ENCODE peak calls at places on chromosomes 16 and 17, in five cellular contexts. One of them, this sample, is unnamed.

GRCh38 chr17:76179496-76180467 is 38.7 kb upstream of the FOXJ1 start:
- DNase-seq in fibroblast of gingiva: no peak
- DNase-seq in type B pancreatic cell: no peak
- DNase-seq in posterior vena cava: no peak
- DNase-seq in activated T-helper 2 cell treated with anti-CD3 and anti-CD28 coated beads, Interferon-gamma antibody, Interleukin-2, Interleukin-4, amounts not matched to agents 10 μg/mL and 5 μg/mL and 100 μg/mL, durations not matched to agents 14 hours and 24 hours and 36 hours: peak; percentile 44
- DNase-seq in this sample: no peak

GRCh38 chr16:57045694-57046381 is 46.5 kb upstream of the CPNE2 start:
- DNase-seq in fibroblast of gingiva: peak; percentile 59
- DNase-seq in type B pancreatic cell: no peak
- DNase-seq in posterior vena cava: peak; percentile 92
- DNase-seq in activated T-helper 2 cell treated with anti-CD3 and anti-CD28 coated beads, Interferon-gamma antibody, Interleukin-2, Interleukin-4, amounts not matched to agents 10 μg/mL and 5 μg/mL and 100 μg/mL, durations not matched to agents 14 hours and 24 hours and 36 hours: no peak
- DNase-seq in this sample: no peak

GRCh38 chr17:5537251-5537650 is 47.1 kb downstream of the NLRP1 start:
- DNase-seq in fibroblast of gingiva: no peak
- DNase-seq in type B pancreatic cell: no peak
- DNase-seq in posterior vena cava: peak; percentile 70
- DNase-seq in activated T-helper 2 cell treated with anti-CD3 and anti-CD28 coated beads, Interferon-gamma antibody, Interleukin-2, Interleukin-4, amounts not matched to agents 10 μg/mL and 5 μg/mL and 100 μg/mL, durations not matched to agents 14 hours and 24 hours and 36 hours: no peak
- DNase-seq in this sample: no peak

GRCh38 chr17:77637807-77638182 is 320.7 kb upstream of the TNRC6C start:
- DNase-seq in fibroblast of gingiva: no peak
- DNase-seq in type B pancreatic cell: no peak
- DNase-seq in posterior vena cava: peak; percentile 73
- DNase-seq in activated T-helper 2 cell treated with anti-CD3 and anti-CD28 coated beads, Interferon-gamma antibody, Interleukin-2, Interleukin-4, amounts not matched to agents 10 μg/mL and 5 μg/mL and 100 μg/mL, durations not matched to agents 14 hours and 24 hours and 36 hours: no peak
- DNase-seq in this sample: no peak

GRCh38 chr16:53888222-53888621 is 184.3 kb downstream of the FTO start:
- DNase-seq in fibroblast of gingiva: no peak
- DNase-seq in type B pancreatic cell: no peak
- DNase-seq in posterior vena cava: no peak
- DNase-seq in activated T-helper 2 cell treated with anti-CD3 and anti-CD28 coated beads, Interferon-gamma antibody, Interleukin-2, Interleukin-4, amounts not matched to agents 10 μg/mL and 5 μg/mL and 100 μg/mL, durations not matched to agents 14 hours and 24 hours and 36 hours: no peak
- DNase-seq in this sample: no peak

GRCh38 chr17:77391668-77392375 is 251.1 kb downstream of the SEC14L1 start:
- DNase-seq in fibroblast of gingiva: peak; percentile 99
- DNase-seq in type B pancreatic cell: no peak
- DNase-seq in posterior vena cava: peak; percentile 90
- DNase-seq in activated T-helper 2 cell treated with anti-CD3 and anti-CD28 coated beads, Interferon-gamma antibody, Interleukin-2, Interleukin-4, amounts not matched to agents 10 μg/mL and 5 μg/mL and 100 μg/mL, durations not matched to agents 14 hours and 24 hours and 36 hours: peak; percentile 56
- DNase-seq in this sample: no peak

GRCh38 chr16:29678691-29679267 is at the start of gene QPRT:
- DNase-seq in fibroblast of gingiva: peak; percentile 9
- DNase-seq in type B pancreatic cell: peak; percentile 88
- DNase-seq in posterior vena cava: no peak
- DNase-seq in activated T-helper 2 cell treated with anti-CD3 and anti-CD28 coated beads, Interferon-gamma antibody, Interleukin-2, Interleukin-4, amounts not matched to agents 10 μg/mL and 5 μg/mL and 100 μg/mL, durations not matched to agents 14 hours and 24 hours and 36 hours: no peak
- DNase-seq in this sample: no peak

GRCh38 chr17:36608794-36609497 is 7.6 kb downstream of the MRM1 start:
- DNase-seq in fibroblast of gingiva: peak; percentile 56
- DNase-seq in type B pancreatic cell: no peak
- DNase-seq in posterior vena cava: no peak
- DNase-seq in activated T-helper 2 cell treated with anti-CD3 and anti-CD28 coated beads, Interferon-gamma antibody, Interleukin-2, Interleukin-4, amounts not matched to agents 10 μg/mL and 5 μg/mL and 100 μg/mL, durations not matched to agents 14 hours and 24 hours and 36 hours: no peak
- DNase-seq in this sample: no peak

GRCh38 chr17:75854111-75854748 is 905 bp downstream of the WBP2 start:
- DNase-seq in fibroblast of gingiva: peak; percentile 62
- DNase-seq in type B pancreatic cell: no peak
- DNase-seq in posterior vena cava: no peak
- DNase-seq in activated T-helper 2 cell treated with anti-CD3 and anti-CD28 coated beads, Interferon-gamma antibody, Interleukin-2, Interleukin-4, amounts not matched to agents 10 μg/mL and 5 μg/mL and 100 μg/mL, durations not matched to agents 14 hours and 24 hours and 36 hours: no peak
- DNase-seq in this sample: no peak

GRCh38 chr16:73047536-73048291 is at the start of gene ZFHX3:
- DNase-seq in fibroblast of gingiva: peak; percentile 78
- DNase-seq in type B pancreatic cell: no peak
- DNase-seq in posterior vena cava: peak; percentile 93
- DNase-seq in activated T-helper 2 cell treated with anti-CD3 and anti-CD28 coated beads, Interferon-gamma antibody, Interleukin-2, Interleukin-4, amounts not matched to agents 10 μg/mL and 5 μg/mL and 100 μg/mL, durations not matched to agents 14 hours and 24 hours and 36 hours: no peak
- DNase-seq in this sample: no peak

GRCh38 chr17:2238432-2239169 is 65.0 kb downstream of the SMG6 start:
- DNase-seq in fibroblast of gingiva: no peak
- DNase-seq in type B pancreatic cell: no peak
- DNase-seq in posterior vena cava: no peak
- DNase-seq in activated T-helper 2 cell treated with anti-CD3 and anti-CD28 coated beads, Interferon-gamma antibody, Interleukin-2, Interleukin-4, amounts not matched to agents 10 μg/mL and 5 μg/mL and 100 μg/mL, durations not matched to agents 14 hours and 24 hours and 36 hours: no peak
- DNase-seq in this sample: no peak

GRCh38 chr16:17364319-17365210 is 106.2 kb downstream of the XYLT1 start:
- DNase-seq in fibroblast of gingiva: peak; percentile 94
- DNase-seq in type B pancreatic cell: no peak
- DNase-seq in posterior vena cava: no peak
- DNase-seq in activated T-helper 2 cell treated with anti-CD3 and anti-CD28 coated beads, Interferon-gamma antibody, Interleukin-2, Interleukin-4, amounts not matched to agents 10 μg/mL and 5 μg/mL and 100 μg/mL, durations not matched to agents 14 hours and 24 hours and 36 hours: peak; percentile 62
- DNase-seq in this sample: no peak

GRCh38 chr16:22091721-22092120 is 620 bp upstream of the VWA3A start:
- DNase-seq in fibroblast of gingiva: no peak
- DNase-seq in type B pancreatic cell: no peak
- DNase-seq in posterior vena cava: no peak
- DNase-seq in activated T-helper 2 cell treated with anti-CD3 and anti-CD28 coated beads, Interferon-gamma antibody, Interleukin-2, Interleukin-4, amounts not matched to agents 10 μg/mL and 5 μg/mL and 100 μg/mL, durations not matched to agents 14 hours and 24 hours and 36 hours: no peak
- DNase-seq in this sample: no peak

GRCh38 chr16:81329947-81330346 is 15.2 kb downstream of the GAN start:
- DNase-seq in fibroblast of gingiva: no peak
- DNase-seq in type B pancreatic cell: no peak
- DNase-seq in posterior vena cava: no peak
- DNase-seq in activated T-helper 2 cell treated with anti-CD3 and anti-CD28 coated beads, Interferon-gamma antibody, Interleukin-2, Interleukin-4, amounts not matched to agents 10 μg/mL and 5 μg/mL and 100 μg/mL, durations not matched to agents 14 hours and 24 hours and 36 hours: no peak
- DNase-seq in this sample: no peak

GRCh38 chr17:50872710-50873424 is 6.7 kb upstream of the TOB1 start:
- DNase-seq in fibroblast of gingiva: peak; percentile 77
- DNase-seq in type B pancreatic cell: peak; percentile 20
- DNase-seq in posterior vena cava: no peak
- DNase-seq in activated T-helper 2 cell treated with anti-CD3 and anti-CD28 coated beads, Interferon-gamma antibody, Interleukin-2, Interleukin-4, amounts not matched to agents 10 μg/mL and 5 μg/mL and 100 μg/mL, durations not matched to agents 14 hours and 24 hours and 36 hours: no peak
- DNase-seq in this sample: no peak

GRCh38 chr16:57600048-57600835 is 28.2 kb upstream of the ADGRG1 start:
- DNase-seq in fibroblast of gingiva: peak; percentile 30
- DNase-seq in type B pancreatic cell: peak; percentile 72
- DNase-seq in posterior vena cava: peak; percentile 86
- DNase-seq in activated T-helper 2 cell treated with anti-CD3 and anti-CD28 coated beads, Interferon-gamma antibody, Interleukin-2, Interleukin-4, amounts not matched to agents 10 μg/mL and 5 μg/mL and 100 μg/mL, durations not matched to agents 14 hours and 24 hours and 36 hours: no peak
- DNase-seq in this sample: peak; percentile 53

GRCh38 chr16:2455081-2455845 is 4.6 kb upstream of the TEDC2 start:
- DNase-seq in fibroblast of gingiva: no peak
- DNase-seq in type B pancreatic cell: no peak
- DNase-seq in posterior vena cava: peak; percentile 67
- DNase-seq in activated T-helper 2 cell treated with anti-CD3 and anti-CD28 coated beads, Interferon-gamma antibody, Interleukin-2, Interleukin-4, amounts not matched to agents 10 μg/mL and 5 μg/mL and 100 μg/mL, durations not matched to agents 14 hours and 24 hours and 36 hours: no peak
- DNase-seq in this sample: no peak

GRCh38 chr17:59746849-59747445 is 39.5 kb downstream of the VMP1 start:
- DNase-seq in fibroblast of gingiva: peak; percentile 57
- DNase-seq in type B pancreatic cell: no peak
- DNase-seq in posterior vena cava: no peak
- DNase-seq in activated T-helper 2 cell treated with anti-CD3 and anti-CD28 coated beads, Interferon-gamma antibody, Interleukin-2, Interleukin-4, amounts not matched to agents 10 μg/mL and 5 μg/mL and 100 μg/mL, durations not matched to agents 14 hours and 24 hours and 36 hours: no peak
- DNase-seq in this sample: no peak

GRCh38 chr17:66772148-66772812 is 62.6 kb upstream of the CACNG5 start:
- DNase-seq in fibroblast of gingiva: no peak
- DNase-seq in type B pancreatic cell: no peak
- DNase-seq in posterior vena cava: no peak
- DNase-seq in activated T-helper 2 cell treated with anti-CD3 and anti-CD28 coated beads, Interferon-gamma antibody, Interleukin-2, Interleukin-4, amounts not matched to agents 10 μg/mL and 5 μg/mL and 100 μg/mL, durations not matched to agents 14 hours and 24 hours and 36 hours: no peak
- DNase-seq in this sample: no peak

GRCh38 chr16:80804451-80805383 is at the start of gene CDYL2:
- DNase-seq in fibroblast of gingiva: peak; percentile 18
- DNase-seq in type B pancreatic cell: no peak
- DNase-seq in posterior vena cava: no peak
- DNase-seq in activated T-helper 2 cell treated with anti-CD3 and anti-CD28 coated beads, Interferon-gamma antibody, Interleukin-2, Interleukin-4, amounts not matched to agents 10 μg/mL and 5 μg/mL and 100 μg/mL, durations not matched to agents 14 hours and 24 hours and 36 hours: peak; percentile 52
- DNase-seq in this sample: peak; percentile 59

GRCh38 chr16:2061023-2061422 is 13.2 kb downstream of the TSC2 start:
- DNase-seq in fibroblast of gingiva: no peak
- DNase-seq in type B pancreatic cell: no peak
- DNase-seq in posterior vena cava: no peak
- DNase-seq in activated T-helper 2 cell treated with anti-CD3 and anti-CD28 coated beads, Interferon-gamma antibody, Interleukin-2, Interleukin-4, amounts not matched to agents 10 μg/mL and 5 μg/mL and 100 μg/mL, durations not matched to agents 14 hours and 24 hours and 36 hours: no peak
- DNase-seq in this sample: no peak

GRCh38 chr17:62693616-62694415 is 66.3 kb downstream of the MRC2 start:
- DNase-seq in fibroblast of gingiva: no peak
- DNase-seq in type B pancreatic cell: no peak
- DNase-seq in posterior vena cava: no peak
- DNase-seq in activated T-helper 2 cell treated with anti-CD3 and anti-CD28 coated beads, Interferon-gamma antibody, Interleukin-2, Interleukin-4, amounts not matched to agents 10 μg/mL and 5 μg/mL and 100 μg/mL, durations not matched to agents 14 hours and 24 hours and 36 hours: no peak
- DNase-seq in this sample: no peak

GRCh38 chr17:15154618-15155017 is 110.5 kb downstream of the PMP22 start:
- DNase-seq in fibroblast of gingiva: no peak
- DNase-seq in type B pancreatic cell: no peak
- DNase-seq in posterior vena cava: no peak
- DNase-seq in activated T-helper 2 cell treated with anti-CD3 and anti-CD28 coated beads, Interferon-gamma antibody, Interleukin-2, Interleukin-4, amounts not matched to agents 10 μg/mL and 5 μg/mL and 100 μg/mL, durations not matched to agents 14 hours and 24 hours and 36 hours: no peak
- DNase-seq in this sample: no peak

GRCh38 chr16:46947900-46948547 is 25.4 kb downstream of the DNAJA2 start:
- DNase-seq in fibroblast of gingiva: peak; percentile 17
- DNase-seq in type B pancreatic cell: no peak
- DNase-seq in posterior vena cava: no peak
- DNase-seq in activated T-helper 2 cell treated with anti-CD3 and anti-CD28 coated beads, Interferon-gamma antibody, Interleukin-2, Interleukin-4, amounts not matched to agents 10 μg/mL and 5 μg/mL and 100 μg/mL, durations not matched to agents 14 hours and 24 hours and 36 hours: no peak
- DNase-seq in this sample: no peak

GRCh38 chr16:21190599-21190998 is 20.8 kb downstream of the ZP2 start:
- DNase-seq in fibroblast of gingiva: peak; percentile 91
- DNase-seq in type B pancreatic cell: no peak
- DNase-seq in posterior vena cava: no peak
- DNase-seq in activated T-helper 2 cell treated with anti-CD3 and anti-CD28 coated beads, Interferon-gamma antibody, Interleukin-2, Interleukin-4, amounts not matched to agents 10 μg/mL and 5 μg/mL and 100 μg/mL, durations not matched to agents 14 hours and 24 hours and 36 hours: no peak
- DNase-seq in this sample: no peak

GRCh38 chr17:65515959-65516948 is 45.2 kb downstream of the AXIN2 start:
- DNase-seq in fibroblast of gingiva: peak; percentile 74
- DNase-seq in type B pancreatic cell: no peak
- DNase-seq in posterior vena cava: peak; percentile 78
- DNase-seq in activated T-helper 2 cell treated with anti-CD3 and anti-CD28 coated beads, Interferon-gamma antibody, Interleukin-2, Interleukin-4, amounts not matched to agents 10 μg/mL and 5 μg/mL and 100 μg/mL, durations not matched to agents 14 hours and 24 hours and 36 hours: no peak
- DNase-seq in this sample: no peak

GRCh38 chr16:15650698-15651161 is 685 bp downstream of the NDE1 start:
- DNase-seq in fibroblast of gingiva: peak; percentile 36
- DNase-seq in type B pancreatic cell: no peak
- DNase-seq in posterior vena cava: peak; percentile 82
- DNase-seq in activated T-helper 2 cell treated with anti-CD3 and anti-CD28 coated beads, Interferon-gamma antibody, Interleukin-2, Interleukin-4, amounts not matched to agents 10 μg/mL and 5 μg/mL and 100 μg/mL, durations not matched to agents 14 hours and 24 hours and 36 hours: peak; percentile 32
- DNase-seq in this sample: peak; percentile 46

This sample was measured in activated CD4-positive, CD25-positive, alpha-beta regulatory T cell treated with anti-CD3 and anti-CD28 coated beads, Interleukin-2, amount 50 U/mL, for 72 hours.